ENCODE peak calls at places on chromosomes 4 and X, in nine cellular contexts. G is cardiac muscle cell, D is AG09309, M is psoas muscle, L is stomach, E is fibroblast of the aortic adventitia, Z is astrocyte, O is fibroblast of lung, I is BJ. R is an unnamed sample.

GRCh38 chr4:55116450-55116849 is 8.9 kb downstream of the KDR start:
- DNase-seq in G (no peak), D (no peak), M (no peak), L (no peak), E (peak), Z (peak), O (no peak), I (no peak), R (no peak)

GRCh38 chrX:122583526-122583925 is 600.6 kb upstream of the GRIA3 start:
- DNase-seq in G (no peak), D (no peak), M (no peak), L (no peak), E (no peak), Z (no peak), O (no peak), I (no peak), R (no peak)

GRCh38 chr4:140038031-140038533 is 115.9 kb downstream of the MAML3 start:
- DNase-seq in G (no peak), D (no peak), M (no peak), L (no peak), E (peak), Z (peak), O (no peak), I (no peak), R (no peak)

GRCh38 chr4:253936-254756 is 51.1 kb downstream of the ZNF732 start:
- DNase-seq in G (no peak), D (no peak), M (no peak), L (no peak), E (no peak), Z (no peak), O (no peak), I (no peak), R (no peak)

GRCh38 chr4:94533405-94534223 is 81.9 kb downstream of the PDLIM5 start:
- DNase-seq in G (no peak), D (no peak), M (no peak), L (no peak), E (no peak), Z (no peak), O (no peak), I (no peak), R (no peak)

GRCh38 chr4:112082954-112083586 is 62.2 kb upstream of the FAM241A start:
- DNase-seq in G (no peak), D (no peak), M (no peak), L (no peak), E (peak), Z (peak), O (peak), I (peak), R (no peak)

GRCh38 chrX:31314921-31315320 is 243.1 kb upstream of the FTHL17 start:
- DNase-seq in G (no peak), D (peak), M (no peak), L (no peak), E (peak), Z (peak), O (peak), I (no peak), R (no peak)

GRCh38 chr4:110064295-110064694 is 134.1 kb downstream of the ELOVL6 start:
- DNase-seq in G (no peak), D (no peak), M (no peak), L (no peak), E (no peak), Z (no peak), O (no peak), I (no peak), R (no peak)

GRCh38 chr4:68906238-68907137 is 45.1 kb downstream of the UGT2A3 start:
- DNase-seq in G (no peak), D (no peak), M (no peak), L (no peak), E (peak), Z (peak), O (no peak), I (no peak), R (no peak)

GRCh38 chrX:1885116-1885515 is 270.3 kb downstream of the ASMT start:
- DNase-seq in G (no peak), D (no peak), M (no peak), L (no peak), E (no peak), Z (no peak), O (no peak), I (no peak), R (no peak)

GRCh38 chrX:46770817-46771163 is 11.9 kb upstream of the SLC9A7 start:
- DNase-seq in G (no peak), D (peak), M (no peak), L (no peak), E (peak), Z (peak), O (peak), I (peak), R (no peak)

GRCh38 chr4:73664470-73664869 is 44.2 kb upstream of the RASSF6 start:
- DNase-seq in G (no peak), D (no peak), M (no peak), L (no peak), E (peak), Z (no peak), O (no peak), I (no peak), R (no peak)

GRCh38 chr4:14218641-14219040 is 591.1 kb upstream of the BOD1L1 start:
- DNase-seq in G (no peak), D (no peak), M (no peak), L (no peak), E (no peak), Z (no peak), O (no peak), I (no peak), R (no peak)

GRCh38 chrX:143837444-143837843 is 46.4 kb upstream of the UBE2NL start:
- DNase-seq in G (no peak), D (no peak), M (no peak), L (no peak), E (no peak), Z (no peak), O (no peak), I (no peak), R (no peak)

GRCh38 chr4:141102367-141102766 is 30.9 kb downstream of the RNF150 start:
- DNase-seq in G (no peak), D (peak), M (no peak), L (no peak), E (peak), Z (peak), O (peak), I (peak), R (no peak)

GRCh38 chr4:113012776-113013175 is 36.7 kb upstream of the ANK2 start:
- DNase-seq in G (peak), D (no peak), M (no peak), L (no peak), E (no peak), Z (no peak), O (no peak), I (no peak), R (no peak)

GRCh38 chrX:104284407-104285000 is 29.8 kb upstream of the ESX1 start:
- DNase-seq in G (no peak), D (no peak), M (no peak), L (no peak), E (peak), Z (peak), O (no peak), I (no peak), R (no peak)

GRCh38 chr4:148089624-148090023 is 352.6 kb downstream of the NR3C2 start:
- DNase-seq in G (no peak), D (no peak), M (no peak), L (no peak), E (no peak), Z (no peak), O (no peak), I (no peak), R (no peak)

GRCh38 chrX:152024710-152025109 is 50.2 kb upstream of the GABRE start:
- DNase-seq in G (no peak), D (no peak), M (no peak), L (no peak), E (no peak), Z (no peak), O (no peak), I (no peak), R (no peak)

GRCh38 chrX:153411988-153412574 is 809 bp downstream of the ZFP92 start:
- DNase-seq in G (no peak), D (no peak), M (peak), L (no peak), E (no peak), Z (no peak), O (no peak), I (no peak), R (no peak)

GRCh38 chr4:156771171-156771837 is 200.3 kb downstream of the PDGFC start:
- DNase-seq in G (no peak), D (peak), M (no peak), L (peak), E (peak), Z (peak), O (peak), I (no peak), R (peak)

GRCh38 chrX:136961594-136962135 is 72.1 kb downstream of the GPR101 start:
- DNase-seq in G (no peak), D (no peak), M (no peak), L (no peak), E (no peak), Z (no peak), O (no peak), I (no peak), R (no peak)

GRCh38 chrX:131987252-131987651 is 35.9 kb upstream of the STK26 start:
- DNase-seq in G (no peak), D (no peak), M (no peak), L (no peak), E (no peak), Z (no peak), O (no peak), I (no peak), R (no peak)

GRCh38 chrX:129781134-129782014 is 1.6 kb downstream of the SASH3 start:
- DNase-seq in G (no peak), D (no peak), M (peak), L (peak), E (no peak), Z (no peak), O (no peak), I (no peak), R (no peak)

GRCh38 chr4:4989083-4989622 is 30.1 kb downstream of the CYTL1 start:
- DNase-seq in G (no peak), D (no peak), M (no peak), L (no peak), E (no peak), Z (no peak), O (no peak), I (no peak), R (no peak)

GRCh38 chr4:13944095-13944501 is 316.6 kb upstream of the BOD1L1 start:
- DNase-seq in G (no peak), D (no peak), M (no peak), L (no peak), E (no peak), Z (no peak), O (no peak), I (no peak), R (no peak)

GRCh38 chr4:183987987-183988392 is 82.9 kb downstream of the STOX2 start:
- DNase-seq in G (peak), D (peak), M (peak), L (peak), E (peak), Z (peak), O (peak), I (peak), R (no peak)

GRCh38 chr4:128220286-128221235 is 67.1 kb downstream of the PGRMC2 start:
- DNase-seq in G (no peak), D (peak), M (no peak), L (no peak), E (peak), Z (peak), O (peak), I (no peak), R (no peak)
- H3K4me3 ChIP-seq in G (no peak), D (no peak), M (no peak), L (no peak), E (no peak), Z (no peak), O (no peak), I (no peak), R (no peak)

GRCh38 chr4:41044165-41044564 is 170.2 kb downstream of the APBB2 start:
- DNase-seq in G (no peak), D (no peak), M (no peak), L (no peak), E (no peak), Z (no peak), O (no peak), I (no peak), R (no peak)
- TF ChIP-seq CTCF in G (no peak), D (no peak), M (no peak), L (no peak), E (no peak), Z (no peak), O (no peak), I (no peak), R (no peak)

DNA sequence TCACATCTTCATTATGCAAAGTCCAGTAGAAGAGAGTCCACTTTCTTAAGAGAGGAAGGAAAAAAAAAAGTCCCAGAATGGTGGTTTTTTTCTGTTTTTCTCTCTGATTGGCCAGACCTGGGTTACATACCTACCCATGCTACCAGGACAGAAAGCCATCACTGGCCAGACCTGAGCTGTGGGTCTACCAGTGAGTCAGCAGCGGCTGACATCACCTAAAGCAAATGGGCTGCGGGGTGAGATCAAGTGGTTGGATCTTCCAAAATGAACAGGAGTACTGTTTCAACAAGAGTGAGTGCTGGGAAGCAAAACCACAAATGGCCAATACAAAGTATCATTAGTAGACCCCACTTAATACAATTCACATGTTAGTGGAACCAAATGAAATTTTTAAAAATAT is 1.6 kb upstream of the NDST3 start:
- DNase-seq in G (no peak), D (no peak), M (no peak), L (no peak), E (no peak), Z (peak), O (peak), I (no peak), R (no peak)
- H3K4me3 ChIP-seq in G (peak), D (no peak), M (peak), L (peak), E (no peak), Z (peak), O (peak), I (no peak), R (no peak)

GRCh38 chrX:53241558-53241957 is 16.6 kb upstream of the KDM5C start:
- DNase-seq in G (no peak), D (no peak), M (no peak), L (no peak), E (no peak), Z (no peak), O (no peak), I (no peak), R (no peak)

GRCh38 chrX:53242310-53242709 is 17.3 kb upstream of the KDM5C start:
- DNase-seq in G (no peak), D (no peak), M (no peak), L (no peak), E (no peak), Z (no peak), O (no peak), I (no peak), R (no peak)

GRCh38 chrX:53247928-53248327 is 22.9 kb upstream of the KDM5C start:
- DNase-seq in G (no peak), D (no peak), M (no peak), L (no peak), E (no peak), Z (no peak), O (no peak), I (no peak), R (no peak)

GRCh38 chrX:53246231-53246630 is 21.2 kb upstream of the KDM5C start:
- DNase-seq in G (no peak), D (no peak), M (no peak), L (no peak), E (no peak), Z (no peak), O (no peak), I (no peak), R (no peak)

GRCh38 chrX:53244610-53245009 is 19.6 kb upstream of the KDM5C start:
- DNase-seq in G (no peak), D (no peak), M (no peak), L (no peak), E (no peak), Z (no peak), O (no peak), I (no peak), R (no peak)
- TF ChIP-seq CTCF in G (peak), D (peak), M (peak), L (no peak), E (peak), Z (peak), O (no peak), I (no peak), R (no peak)

GRCh38 chr4:81030617-81031388 is at the start of gene BMP3:
- DNase-seq in G (peak), D (no peak), M (peak), L (no peak), E (peak), Z (peak), O (peak), I (no peak), R (peak)
- H3K4me3 ChIP-seq in G (peak), D (peak), M (peak), L (peak), E (peak), Z (peak), O (peak), I (peak), R (peak)